ENCODE peak calls at places on chromosome 4, in ten cellular contexts. One of them, this sample, is unnamed.

GRCh38 chr4:6926081-6926480 is 16.5 kb downstream of the TBC1D14 start:
- DNase-seq in RWPE2: no peak
- DNase-seq in upper lobe of left lung: no peak
- DNase-seq in tibial artery: no peak
- DNase-seq in AG04450: no peak
- DNase-seq in upper lobe of right lung: no peak
- DNase-seq in transverse colon: no peak
- DNase-seq in heart left ventricle: no peak
- DNase-seq in left ventricle myocardium inferior: no peak
- DNase-seq in dorsolateral prefrontal cortex: no peak
- DNase-seq in this sample: no peak

GRCh38 chr4:54513231-54513630 is 144.5 kb upstream of the KIT start:
- DNase-seq in transverse colon: no peak
- DNase-seq in upper lobe of left lung: no peak
- DNase-seq in heart left ventricle: peak
- DNase-seq in AG04450: peak
- DNase-seq in upper lobe of right lung: no peak
- DNase-seq in dorsolateral prefrontal cortex: no peak
- DNase-seq in tibial artery: no peak
- DNase-seq in RWPE2: no peak
- DNase-seq in left ventricle myocardium inferior: peak
- DNase-seq in this sample: no peak

GRCh38 chr4:124903995-124904722 is 191.6 kb upstream of the ANKRD50 start:
- DNase-seq in AG04450: no peak
- DNase-seq in heart left ventricle: peak
- DNase-seq in RWPE2: no peak
- DNase-seq in transverse colon: no peak
- DNase-seq in upper lobe of right lung: no peak
- DNase-seq in dorsolateral prefrontal cortex: no peak
- DNase-seq in tibial artery: no peak
- DNase-seq in left ventricle myocardium inferior: peak
- DNase-seq in upper lobe of left lung: no peak
- DNase-seq in this sample: peak

GRCh38 chr4:6393544-6394475 is 78.6 kb downstream of the PPP2R2C start:
- DNase-seq in left ventricle myocardium inferior: no peak
- DNase-seq in upper lobe of left lung: peak
- DNase-seq in tibial artery: no peak
- DNase-seq in dorsolateral prefrontal cortex: no peak
- DNase-seq in upper lobe of right lung: no peak
- DNase-seq in transverse colon: no peak
- DNase-seq in heart left ventricle: no peak
- DNase-seq in AG04450: no peak
- DNase-seq in RWPE2: no peak
- DNase-seq in this sample: no peak

GRCh38 chr4:68021185-68021584 is 57.9 kb upstream of the TMPRSS11A start:
- DNase-seq in dorsolateral prefrontal cortex: no peak
- DNase-seq in RWPE2: no peak
- DNase-seq in heart left ventricle: no peak
- DNase-seq in upper lobe of left lung: no peak
- DNase-seq in tibial artery: no peak
- DNase-seq in upper lobe of right lung: no peak
- DNase-seq in AG04450: no peak
- DNase-seq in left ventricle myocardium inferior: no peak
- DNase-seq in transverse colon: no peak
- DNase-seq in this sample: no peak

GRCh38 chr4:171857302-171858005 is 44.2 kb downstream of the GALNTL6 start:
- DNase-seq in AG04450: no peak
- DNase-seq in left ventricle myocardium inferior: no peak
- DNase-seq in RWPE2: no peak
- DNase-seq in upper lobe of right lung: no peak
- DNase-seq in upper lobe of left lung: no peak
- DNase-seq in transverse colon: no peak
- DNase-seq in tibial artery: no peak
- DNase-seq in dorsolateral prefrontal cortex: no peak
- DNase-seq in heart left ventricle: no peak
- DNase-seq in this sample: no peak

GRCh38 chr4:123235431-123235830 is 161.2 kb upstream of the SPRY1 start:
- DNase-seq in AG04450: no peak
- DNase-seq in RWPE2: no peak
- DNase-seq in upper lobe of right lung: no peak
- DNase-seq in transverse colon: no peak
- DNase-seq in left ventricle myocardium inferior: no peak
- DNase-seq in heart left ventricle: no peak
- DNase-seq in dorsolateral prefrontal cortex: no peak
- DNase-seq in tibial artery: no peak
- DNase-seq in upper lobe of left lung: no peak
- DNase-seq in this sample: no peak

GRCh38 chr4:186760576-186760975 is 36.9 kb upstream of the FAT1 start:
- DNase-seq in dorsolateral prefrontal cortex: no peak
- DNase-seq in RWPE2: no peak
- DNase-seq in left ventricle myocardium inferior: no peak
- DNase-seq in AG04450: no peak
- DNase-seq in upper lobe of left lung: no peak
- DNase-seq in heart left ventricle: no peak
- DNase-seq in tibial artery: no peak
- DNase-seq in transverse colon: no peak
- DNase-seq in upper lobe of right lung: no peak
- DNase-seq in this sample: no peak

GRCh38 chr4:78311306-78311705 is 240.3 kb upstream of the ANXA3 start:
- DNase-seq in RWPE2: no peak
- DNase-seq in upper lobe of right lung: no peak
- DNase-seq in transverse colon: no peak
- DNase-seq in tibial artery: no peak
- DNase-seq in left ventricle myocardium inferior: no peak
- DNase-seq in dorsolateral prefrontal cortex: no peak
- DNase-seq in AG04450: no peak
- DNase-seq in heart left ventricle: no peak
- DNase-seq in upper lobe of left lung: no peak
- DNase-seq in this sample: no peak

GRCh38 chr4:181264908-181265307 is 978.3 kb upstream of the TENM3 start:
- DNase-seq in RWPE2: no peak
- DNase-seq in upper lobe of right lung: no peak
- DNase-seq in left ventricle myocardium inferior: no peak
- DNase-seq in dorsolateral prefrontal cortex: no peak
- DNase-seq in tibial artery: no peak
- DNase-seq in AG04450: no peak
- DNase-seq in transverse colon: no peak
- DNase-seq in upper lobe of left lung: no peak
- DNase-seq in heart left ventricle: peak
- DNase-seq in this sample: peak

GRCh38 chr4:41514765-41515481 is 23.0 kb upstream of the LIMCH1 start:
- DNase-seq in transverse colon: no peak
- DNase-seq in AG04450: no peak
- DNase-seq in heart left ventricle: no peak
- DNase-seq in dorsolateral prefrontal cortex: no peak
- DNase-seq in upper lobe of right lung: no peak
- DNase-seq in tibial artery: no peak
- DNase-seq in left ventricle myocardium inferior: no peak
- DNase-seq in upper lobe of left lung: no peak
- DNase-seq in RWPE2: no peak
- DNase-seq in this sample: no peak

GRCh38 chr4:93776386-93777080 is 52.0 kb upstream of the ATOH1 start:
- DNase-seq in AG04450: peak
- DNase-seq in RWPE2: no peak
- DNase-seq in heart left ventricle: no peak
- DNase-seq in left ventricle myocardium inferior: no peak
- DNase-seq in upper lobe of right lung: no peak
- DNase-seq in dorsolateral prefrontal cortex: no peak
- DNase-seq in upper lobe of left lung: no peak
- DNase-seq in tibial artery: no peak
- DNase-seq in transverse colon: no peak
- DNase-seq in this sample: peak

GRCh38 chr4:69025191-69025998 is 70.9 kb upstream of the UGT2B7 start:
- DNase-seq in left ventricle myocardium inferior: no peak
- DNase-seq in upper lobe of left lung: no peak
- DNase-seq in heart left ventricle: no peak
- DNase-seq in tibial artery: no peak
- DNase-seq in upper lobe of right lung: no peak
- DNase-seq in RWPE2: no peak
- DNase-seq in AG04450: no peak
- DNase-seq in dorsolateral prefrontal cortex: no peak
- DNase-seq in transverse colon: peak
- DNase-seq in this sample: peak

GRCh38 chr4:2860391-2861348 is 17.0 kb downstream of the ADD1 start:
- DNase-seq in RWPE2: no peak
- DNase-seq in AG04450: no peak
- DNase-seq in left ventricle myocardium inferior: peak
- DNase-seq in upper lobe of left lung: no peak
- DNase-seq in tibial artery: no peak
- DNase-seq in heart left ventricle: peak
- DNase-seq in upper lobe of right lung: peak
- DNase-seq in dorsolateral prefrontal cortex: no peak
- DNase-seq in transverse colon: no peak
- DNase-seq in this sample: peak

GRCh38 chr4:173478884-173479283 is 51.1 kb downstream of the HAND2 start:
- DNase-seq in left ventricle myocardium inferior: no peak
- DNase-seq in tibial artery: no peak
- DNase-seq in RWPE2: no peak
- DNase-seq in heart left ventricle: no peak
- DNase-seq in dorsolateral prefrontal cortex: no peak
- DNase-seq in upper lobe of right lung: no peak
- DNase-seq in upper lobe of left lung: no peak
- DNase-seq in transverse colon: no peak
- DNase-seq in AG04450: no peak
- DNase-seq in this sample: no peak

DNA sequence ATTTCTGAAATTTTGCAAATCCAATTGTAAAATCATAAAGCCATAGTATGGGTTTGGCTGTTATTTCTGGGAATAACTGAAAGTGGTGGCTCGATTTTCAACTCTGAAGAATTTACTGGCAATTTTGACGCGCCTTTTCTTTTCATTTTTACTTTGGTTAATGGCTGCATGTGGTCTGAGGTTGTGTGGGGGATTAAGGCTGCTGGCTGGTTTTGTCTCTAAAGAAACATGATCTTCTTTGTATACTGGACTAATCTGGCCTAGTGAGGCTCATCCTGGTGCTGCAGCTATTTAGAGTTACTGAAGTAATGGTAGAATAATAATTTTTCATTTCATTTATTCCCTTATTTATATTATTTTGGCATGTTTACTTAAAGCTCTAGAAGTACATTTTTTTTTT is 164.0 kb downstream of the RNF150 start:
- DNase-seq in AG04450: no peak
- DNase-seq in upper lobe of left lung: no peak
- DNase-seq in transverse colon: no peak
- DNase-seq in dorsolateral prefrontal cortex: no peak
- DNase-seq in upper lobe of right lung: no peak
- DNase-seq in heart left ventricle: no peak
- DNase-seq in tibial artery: no peak
- DNase-seq in RWPE2: no peak
- DNase-seq in left ventricle myocardium inferior: no peak
- DNase-seq in this sample: no peak
- H3K27ac ChIP-seq in AG04450: no peak
- H3K27ac ChIP-seq in upper lobe of left lung: no peak
- H3K27ac ChIP-seq in transverse colon: no peak
- H3K27ac ChIP-seq in dorsolateral prefrontal cortex: no peak
- H3K27ac ChIP-seq in upper lobe of right lung: no peak
- H3K27ac ChIP-seq in heart left ventricle: no peak
- H3K27ac ChIP-seq in tibial artery: no peak
- H3K27ac ChIP-seq in RWPE2: no peak
- H3K27ac ChIP-seq in left ventricle myocardium inferior: no peak
- H3K27ac ChIP-seq in this sample: no peak

GRCh38 chr4:151231915-151232595 is 44.9 kb upstream of the PRSS48 start:
- DNase-seq in dorsolateral prefrontal cortex: no peak
- DNase-seq in upper lobe of right lung: no peak
- DNase-seq in tibial artery: no peak
- DNase-seq in RWPE2: no peak
- DNase-seq in heart left ventricle: no peak
- DNase-seq in transverse colon: no peak
- DNase-seq in left ventricle myocardium inferior: no peak
- DNase-seq in AG04450: no peak
- DNase-seq in upper lobe of left lung: no peak
- DNase-seq in this sample: no peak
- H3K27ac ChIP-seq in dorsolateral prefrontal cortex: no peak
- H3K27ac ChIP-seq in upper lobe of right lung: peak
- H3K27ac ChIP-seq in tibial artery: peak
- H3K27ac ChIP-seq in RWPE2: no peak
- H3K27ac ChIP-seq in heart left ventricle: no peak
- H3K27ac ChIP-seq in transverse colon: no peak
- H3K27ac ChIP-seq in left ventricle myocardium inferior: peak
- H3K27ac ChIP-seq in AG04450: no peak
- H3K27ac ChIP-seq in upper lobe of left lung: no peak
- H3K27ac ChIP-seq in this sample: no peak

GRCh38 chr4:61202100-61202637 is 2.0 kb downstream of the ADGRL3 start:
- DNase-seq in upper lobe of right lung: no peak
- DNase-seq in left ventricle myocardium inferior: peak
- DNase-seq in dorsolateral prefrontal cortex: peak
- DNase-seq in AG04450: no peak
- DNase-seq in tibial artery: peak
- DNase-seq in heart left ventricle: no peak
- DNase-seq in transverse colon: no peak
- DNase-seq in RWPE2: peak
- DNase-seq in upper lobe of left lung: peak
- DNase-seq in this sample: no peak

GRCh38 chr4:61200991-61201526 is 933 bp downstream of the ADGRL3 start:
- DNase-seq in AG04450: no peak
- DNase-seq in dorsolateral prefrontal cortex: peak
- DNase-seq in upper lobe of right lung: no peak
- DNase-seq in tibial artery: no peak
- DNase-seq in left ventricle myocardium inferior: peak
- DNase-seq in transverse colon: no peak
- DNase-seq in RWPE2: no peak
- DNase-seq in upper lobe of left lung: no peak
- DNase-seq in heart left ventricle: no peak
- DNase-seq in this sample: no peak

GRCh38 chr4:61202638-61203495 is 2.7 kb downstream of the ADGRL3 start:
- DNase-seq in dorsolateral prefrontal cortex: peak
- DNase-seq in upper lobe of right lung: no peak
- DNase-seq in tibial artery: no peak
- DNase-seq in AG04450: no peak
- DNase-seq in heart left ventricle: no peak
- DNase-seq in left ventricle myocardium inferior: peak
- DNase-seq in transverse colon: no peak
- DNase-seq in upper lobe of left lung: peak
- DNase-seq in RWPE2: no peak
- DNase-seq in this sample: no peak

GRCh38 chr4:61201562-61202099 is 1.5 kb downstream of the ADGRL3 start:
- DNase-seq in upper lobe of right lung: no peak
- DNase-seq in transverse colon: no peak
- DNase-seq in heart left ventricle: no peak
- DNase-seq in upper lobe of left lung: peak
- DNase-seq in dorsolateral prefrontal cortex: peak
- DNase-seq in tibial artery: no peak
- DNase-seq in left ventricle myocardium inferior: peak
- DNase-seq in AG04450: no peak
- DNase-seq in RWPE2: no peak
- DNase-seq in this sample: no peak

GRCh38 chr4:61204353-61204752 is 4.2 kb downstream of the ADGRL3 start:
- DNase-seq in transverse colon: no peak
- DNase-seq in upper lobe of left lung: no peak
- DNase-seq in heart left ventricle: no peak
- DNase-seq in left ventricle myocardium inferior: no peak
- DNase-seq in tibial artery: no peak
- DNase-seq in RWPE2: no peak
- DNase-seq in upper lobe of right lung: no peak
- DNase-seq in dorsolateral prefrontal cortex: no peak
- DNase-seq in AG04450: no peak
- DNase-seq in this sample: no peak
- H3K27ac ChIP-seq in transverse colon: no peak
- H3K27ac ChIP-seq in upper lobe of left lung: no peak
- H3K27ac ChIP-seq in heart left ventricle: no peak
- H3K27ac ChIP-seq in left ventricle myocardium inferior: peak
- H3K27ac ChIP-seq in tibial artery: peak
- H3K27ac ChIP-seq in RWPE2: no peak
- H3K27ac ChIP-seq in upper lobe of right lung: no peak
- H3K27ac ChIP-seq in dorsolateral prefrontal cortex: peak
- H3K27ac ChIP-seq in AG04450: no peak
- H3K27ac ChIP-seq in this sample: no peak

GRCh38 chr4:139605516-139605915 is 49.5 kb upstream of the SETD7 start:
- DNase-seq in transverse colon: no peak
- DNase-seq in AG04450: no peak
- DNase-seq in left ventricle myocardium inferior: no peak
- DNase-seq in upper lobe of right lung: no peak
- DNase-seq in heart left ventricle: no peak
- DNase-seq in upper lobe of left lung: no peak
- DNase-seq in tibial artery: no peak
- DNase-seq in RWPE2: no peak
- DNase-seq in dorsolateral prefrontal cortex: no peak
- DNase-seq in this sample: peak
- H3K27ac ChIP-seq in transverse colon: no peak
- H3K27ac ChIP-seq in AG04450: no peak
- H3K27ac ChIP-seq in left ventricle myocardium inferior: no peak
- H3K27ac ChIP-seq in upper lobe of right lung: no peak
- H3K27ac ChIP-seq in heart left ventricle: no peak
- H3K27ac ChIP-seq in upper lobe of left lung: no peak
- H3K27ac ChIP-seq in tibial artery: no peak
- H3K27ac ChIP-seq in RWPE2: no peak
- H3K27ac ChIP-seq in dorsolateral prefrontal cortex: no peak
- H3K27ac ChIP-seq in this sample: peak